ENCODE peak calls at places on chromosomes 6 and 20, in seven cellular contexts. K is body of pancreas; L is endodermal cell; G is GM23338; P is effector memory CD4-positive, alpha-beta T cell; Q is ovary; T is CD8-positive, alpha-beta memory T cell. W is an unnamed sample. For H3K36me3, the result is how much of the 10 kb centered on the place peaks cover.

GRCh38 chr6:34469499-34469898 is 3.6 kb downstream of the PACSIN1 start:
- DNase-seq in G (no peak), L (no peak), K (no peak), Q (no peak), P (no peak), T (no peak), W (no peak)

GRCh38 chr20:6707231-6707870 is 60.1 kb upstream of the BMP2 start:
- DNase-seq in Q (no peak), P (no peak), T (no peak), L (no peak), G (no peak), K (no peak), W (no peak)

GRCh38 chr6:7513534-7513933 is 27.9 kb upstream of the DSP start:
- DNase-seq in K (no peak), Q (no peak), P (no peak), G (no peak), L (no peak), T (no peak), W (no peak)

GRCh38 chr6:84847349-84848160 is 83.2 kb upstream of the TBX18 start:
- DNase-seq in K (no peak), L (no peak), Q (no peak), P (no peak), T (no peak), G (no peak), W (no peak)

GRCh38 chr6:158460602-158461092 is 99.2 kb upstream of the TMEM181 start:
- DNase-seq in K (no peak), P (no peak), L (no peak), G (no peak), T (no peak), Q (no peak), W (no peak)

GRCh38 chr6:106444777-106445507 is 84.4 kb downstream of the CRYBG1 start:
- DNase-seq in Q (no peak), L (no peak), K (peak), P (no peak), T (peak), G (peak), W (no peak)

GRCh38 chr6:167302074-167302473 is 11.0 kb downstream of the UNC93A start:
- DNase-seq in T (no peak), L (no peak), P (no peak), G (no peak), K (no peak), Q (no peak), W (no peak)

GRCh38 chr20:62136283-62137091 is 6.7 kb downstream of the PSMA7 start:
- DNase-seq in L (peak), Q (peak), K (peak), P (peak), T (peak), G (peak), W (no peak)

GRCh38 chr6:79117752-79118151 is 39.7 kb upstream of the PHIP start:
- DNase-seq in Q (no peak), T (no peak), P (no peak), G (no peak), K (no peak), L (no peak), W (no peak)
- H3K27ac ChIP-seq in Q (no peak), T (no peak), P (no peak), G (no peak), K (no peak), L (no peak), W (no peak)

DNA sequence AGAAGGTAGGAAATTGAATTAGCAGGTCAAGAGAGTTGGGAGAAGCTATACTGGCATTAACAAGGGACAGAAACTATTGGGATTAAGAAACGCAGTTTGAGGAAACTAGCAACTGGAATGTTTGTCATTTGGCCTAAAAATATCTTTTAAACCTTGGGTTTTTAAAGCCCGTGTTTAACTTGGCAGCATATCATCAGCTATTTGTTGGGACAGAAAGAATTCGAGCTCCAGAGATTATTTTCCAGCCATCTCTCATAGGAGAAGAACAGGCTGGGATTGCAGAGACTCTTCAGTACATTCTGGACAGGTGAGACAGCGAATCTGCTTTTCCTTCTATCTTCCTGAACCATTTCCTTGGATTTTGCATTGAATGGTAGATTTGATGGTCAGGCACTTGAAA is 17.8 kb downstream of the ACTR5 start:
- DNase-seq in G (no peak), K (no peak), L (no peak), T (no peak), P (no peak), Q (no peak), W (no peak)
- H3K36me3 ChIP-seq in G (under half), K (under half), L (half or more), T (under half), P (half or more), Q (under half), W (under half)

GRCh38 chr6:35686873-35687557 is 1.7 kb downstream of the FKBP5 start:
- DNase-seq in Q (no peak), G (no peak), K (no peak), T (no peak), P (no peak), L (no peak), W (no peak)

GRCh38 chr6:35688605-35689322 is at the start of gene FKBP5:
- DNase-seq in P (peak), K (peak), G (peak), Q (peak), T (peak), L (peak), W (no peak)

GRCh38 chr6:35687658-35688604 is 784 bp downstream of the FKBP5 start:
- DNase-seq in L (peak), G (peak), Q (peak), T (peak), P (peak), K (peak), W (no peak)

GRCh38 chr6:35683267-35683666 is 5.4 kb downstream of the FKBP5 start:
- DNase-seq in G (no peak), P (no peak), Q (no peak), K (no peak), T (no peak), L (no peak), W (no peak)

DNA sequence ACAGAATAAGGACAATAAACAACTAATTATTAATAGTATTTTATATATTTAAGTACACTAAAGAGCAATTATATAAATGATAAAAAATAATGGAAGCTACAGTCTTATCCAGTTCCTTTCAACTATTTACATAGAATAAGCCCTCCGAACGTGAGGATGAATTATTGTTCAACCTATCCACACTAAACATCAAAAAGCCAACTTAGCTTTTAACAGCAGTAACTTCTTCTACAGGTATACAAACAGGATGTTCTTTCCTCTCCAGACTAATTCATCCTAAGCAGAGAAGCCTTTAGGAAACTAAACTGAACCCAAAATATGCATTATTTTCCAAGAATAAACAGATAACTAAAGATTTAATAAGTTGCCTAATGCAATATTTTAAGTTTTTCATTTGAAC is 2.3 kb downstream of the FKBP5 start:
- DNase-seq in Q (no peak), L (no peak), T (no peak), K (no peak), P (no peak), G (no peak), W (no peak)
- H3K27ac ChIP-seq in Q (peak), L (no peak), T (peak), K (no peak), P (peak), G (no peak), W (no peak)

DNA sequence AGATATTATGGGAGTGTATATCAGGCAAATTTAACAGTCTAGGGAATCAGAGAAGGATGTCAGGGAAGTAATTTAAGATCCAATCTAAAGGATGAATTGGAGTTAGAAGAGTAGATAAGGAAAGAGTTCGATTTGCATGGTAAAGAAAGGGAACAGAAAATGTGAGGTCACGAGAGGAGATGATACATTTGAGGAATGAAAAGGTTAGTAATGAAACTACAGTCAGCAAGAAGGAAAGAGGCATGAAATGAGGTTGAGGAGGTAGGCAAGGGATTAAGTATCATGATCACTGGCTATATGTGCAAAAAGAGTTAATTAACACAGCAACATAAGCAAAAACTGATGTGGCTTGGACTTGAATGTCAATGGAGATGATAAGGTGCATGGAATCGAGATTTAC is 22.4 kb downstream of the ZNF318 start:
- DNase-seq in L (no peak), P (no peak), G (no peak), K (no peak), T (no peak), Q (no peak), W (no peak)
- H3K36me3 ChIP-seq in L (half or more), P (under half), G (under half), K (under half), T (under half), Q (under half), W (under half)

W was measured in iPS DF 6.9.